ENCODE peak calls at places on chromosome 5, in five cellular contexts. One of them, this sample, is unnamed.

GRCh38 chr5:148120317-148120716 is 48.0 kb upstream of the SPINK14 start:
- DNase-seq in progenitor cell of endocrine pancreas: no peak
- DNase-seq in coronary artery: no peak
- DNase-seq in stimulated activated CD4-positive, alpha-beta T cell treated with anti-CD3 and anti-CD28 coated beads, Interleukin-1b, Interleukin-23, amount 100 ng/mL, for 48 hours: no peak
- DNase-seq in ELR: no peak
- DNase-seq in this sample: no peak

GRCh38 chr5:9869616-9870288 is 239.6 kb upstream of the TAS2R1 start:
- DNase-seq in progenitor cell of endocrine pancreas: no peak
- DNase-seq in stimulated activated CD4-positive, alpha-beta T cell treated with anti-CD3 and anti-CD28 coated beads, Interleukin-1b, Interleukin-23, amount 100 ng/mL, for 48 hours: no peak
- DNase-seq in coronary artery: no peak
- DNase-seq in ELR: peak
- DNase-seq in this sample: no peak

GRCh38 chr5:42612997-42613396 is 143.6 kb upstream of the CCDC152 start:
- DNase-seq in coronary artery: no peak
- DNase-seq in stimulated activated CD4-positive, alpha-beta T cell treated with anti-CD3 and anti-CD28 coated beads, Interleukin-1b, Interleukin-23, amount 100 ng/mL, for 48 hours: no peak
- DNase-seq in progenitor cell of endocrine pancreas: no peak
- DNase-seq in ELR: no peak
- DNase-seq in this sample: no peak

GRCh38 chr5:14669415-14669814 is 4.9 kb downstream of the OTULIN start:
- DNase-seq in ELR: no peak
- DNase-seq in coronary artery: no peak
- DNase-seq in progenitor cell of endocrine pancreas: no peak
- DNase-seq in stimulated activated CD4-positive, alpha-beta T cell treated with anti-CD3 and anti-CD28 coated beads, Interleukin-1b, Interleukin-23, amount 100 ng/mL, for 48 hours: no peak
- DNase-seq in this sample: no peak

GRCh38 chr5:120873083-120873482 is 409.0 kb downstream of the PRR16 start:
- DNase-seq in progenitor cell of endocrine pancreas: no peak
- DNase-seq in stimulated activated CD4-positive, alpha-beta T cell treated with anti-CD3 and anti-CD28 coated beads, Interleukin-1b, Interleukin-23, amount 100 ng/mL, for 48 hours: no peak
- DNase-seq in ELR: peak
- DNase-seq in coronary artery: no peak
- DNase-seq in this sample: no peak

GRCh38 chr5:56432326-56432725 is 199.2 kb upstream of the ANKRD55 start:
- DNase-seq in stimulated activated CD4-positive, alpha-beta T cell treated with anti-CD3 and anti-CD28 coated beads, Interleukin-1b, Interleukin-23, amount 100 ng/mL, for 48 hours: no peak
- DNase-seq in ELR: no peak
- DNase-seq in progenitor cell of endocrine pancreas: no peak
- DNase-seq in coronary artery: no peak
- DNase-seq in this sample: no peak

GRCh38 chr5:537621-538071 is 13.4 kb upstream of the SLC9A3 start:
- DNase-seq in coronary artery: no peak
- DNase-seq in stimulated activated CD4-positive, alpha-beta T cell treated with anti-CD3 and anti-CD28 coated beads, Interleukin-1b, Interleukin-23, amount 100 ng/mL, for 48 hours: no peak
- DNase-seq in progenitor cell of endocrine pancreas: no peak
- DNase-seq in ELR: no peak
- DNase-seq in this sample: no peak

GRCh38 chr5:54718647-54719046 is 201.1 kb downstream of the SNX18 start:
- DNase-seq in ELR: no peak
- DNase-seq in stimulated activated CD4-positive, alpha-beta T cell treated with anti-CD3 and anti-CD28 coated beads, Interleukin-1b, Interleukin-23, amount 100 ng/mL, for 48 hours: no peak
- DNase-seq in progenitor cell of endocrine pancreas: no peak
- DNase-seq in coronary artery: peak
- DNase-seq in this sample: peak

GRCh38 chr5:122142480-122142879 is 13.1 kb downstream of the ZNF474 start:
- DNase-seq in coronary artery: no peak
- DNase-seq in stimulated activated CD4-positive, alpha-beta T cell treated with anti-CD3 and anti-CD28 coated beads, Interleukin-1b, Interleukin-23, amount 100 ng/mL, for 48 hours: no peak
- DNase-seq in progenitor cell of endocrine pancreas: no peak
- DNase-seq in ELR: peak
- DNase-seq in this sample: no peak

GRCh38 chr5:131109540-131110255 is 55.4 kb downstream of the HINT1 start:
- DNase-seq in ELR: peak
- DNase-seq in coronary artery: no peak
- DNase-seq in progenitor cell of endocrine pancreas: no peak
- DNase-seq in stimulated activated CD4-positive, alpha-beta T cell treated with anti-CD3 and anti-CD28 coated beads, Interleukin-1b, Interleukin-23, amount 100 ng/mL, for 48 hours: no peak
- DNase-seq in this sample: no peak

GRCh38 chr5:95839658-95840057 is 17.1 kb upstream of the GLRX start:
- DNase-seq in ELR: no peak
- DNase-seq in progenitor cell of endocrine pancreas: no peak
- DNase-seq in stimulated activated CD4-positive, alpha-beta T cell treated with anti-CD3 and anti-CD28 coated beads, Interleukin-1b, Interleukin-23, amount 100 ng/mL, for 48 hours: no peak
- DNase-seq in coronary artery: no peak
- DNase-seq in this sample: no peak

GRCh38 chr5:27266184-27266583 is 227.8 kb upstream of the CDH9 start:
- DNase-seq in progenitor cell of endocrine pancreas: no peak
- DNase-seq in ELR: no peak
- DNase-seq in coronary artery: no peak
- DNase-seq in stimulated activated CD4-positive, alpha-beta T cell treated with anti-CD3 and anti-CD28 coated beads, Interleukin-1b, Interleukin-23, amount 100 ng/mL, for 48 hours: no peak
- DNase-seq in this sample: no peak

GRCh38 chr5:158463971-158464370 is 605.0 kb upstream of the CLINT1 start:
- DNase-seq in ELR: no peak
- DNase-seq in coronary artery: no peak
- DNase-seq in stimulated activated CD4-positive, alpha-beta T cell treated with anti-CD3 and anti-CD28 coated beads, Interleukin-1b, Interleukin-23, amount 100 ng/mL, for 48 hours: peak
- DNase-seq in progenitor cell of endocrine pancreas: no peak
- DNase-seq in this sample: no peak

GRCh38 chr5:174698156-174698555 is 26.2 kb upstream of the MSX2 start:
- DNase-seq in ELR: no peak
- DNase-seq in stimulated activated CD4-positive, alpha-beta T cell treated with anti-CD3 and anti-CD28 coated beads, Interleukin-1b, Interleukin-23, amount 100 ng/mL, for 48 hours: no peak
- DNase-seq in progenitor cell of endocrine pancreas: no peak
- DNase-seq in coronary artery: no peak
- DNase-seq in this sample: no peak

GRCh38 chr5:38258319-38259061 is at the start of gene EGFLAM:
- DNase-seq in progenitor cell of endocrine pancreas: peak
- DNase-seq in coronary artery: no peak
- DNase-seq in ELR: peak
- DNase-seq in stimulated activated CD4-positive, alpha-beta T cell treated with anti-CD3 and anti-CD28 coated beads, Interleukin-1b, Interleukin-23, amount 100 ng/mL, for 48 hours: no peak
- DNase-seq in this sample: peak

GRCh38 chr5:127758884-127759283 is 55.7 kb downstream of the CCDC192 start:
- DNase-seq in stimulated activated CD4-positive, alpha-beta T cell treated with anti-CD3 and anti-CD28 coated beads, Interleukin-1b, Interleukin-23, amount 100 ng/mL, for 48 hours: no peak
- DNase-seq in progenitor cell of endocrine pancreas: no peak
- DNase-seq in coronary artery: no peak
- DNase-seq in ELR: no peak
- DNase-seq in this sample: no peak

GRCh38 chr5:139882961-139883539 is 87.4 kb downstream of the PSD2 start:
- DNase-seq in stimulated activated CD4-positive, alpha-beta T cell treated with anti-CD3 and anti-CD28 coated beads, Interleukin-1b, Interleukin-23, amount 100 ng/mL, for 48 hours: no peak
- DNase-seq in coronary artery: no peak
- DNase-seq in ELR: no peak
- DNase-seq in progenitor cell of endocrine pancreas: no peak
- DNase-seq in this sample: no peak

GRCh38 chr5:158423623-158424200 is 564.8 kb upstream of the CLINT1 start:
- DNase-seq in ELR: no peak
- DNase-seq in progenitor cell of endocrine pancreas: no peak
- DNase-seq in coronary artery: no peak
- DNase-seq in stimulated activated CD4-positive, alpha-beta T cell treated with anti-CD3 and anti-CD28 coated beads, Interleukin-1b, Interleukin-23, amount 100 ng/mL, for 48 hours: no peak
- DNase-seq in this sample: no peak

GRCh38 chr5:152246401-152246800 is 158.7 kb downstream of the NMUR2 start:
- DNase-seq in stimulated activated CD4-positive, alpha-beta T cell treated with anti-CD3 and anti-CD28 coated beads, Interleukin-1b, Interleukin-23, amount 100 ng/mL, for 48 hours: no peak
- DNase-seq in ELR: peak
- DNase-seq in coronary artery: no peak
- DNase-seq in progenitor cell of endocrine pancreas: peak
- DNase-seq in this sample: peak

GRCh38 chr5:159511570-159511969 is 181.3 kb upstream of the IL12B start:
- DNase-seq in stimulated activated CD4-positive, alpha-beta T cell treated with anti-CD3 and anti-CD28 coated beads, Interleukin-1b, Interleukin-23, amount 100 ng/mL, for 48 hours: no peak
- DNase-seq in coronary artery: no peak
- DNase-seq in progenitor cell of endocrine pancreas: no peak
- DNase-seq in ELR: no peak
- DNase-seq in this sample: no peak

GRCh38 chr5:59793000-59793399 is 100.5 kb downstream of the PDE4D start:
- DNase-seq in coronary artery: no peak
- DNase-seq in stimulated activated CD4-positive, alpha-beta T cell treated with anti-CD3 and anti-CD28 coated beads, Interleukin-1b, Interleukin-23, amount 100 ng/mL, for 48 hours: no peak
- DNase-seq in progenitor cell of endocrine pancreas: no peak
- DNase-seq in ELR: peak
- DNase-seq in this sample: no peak

GRCh38 chr5:157618366-157618765 is 33.9 kb downstream of the SOX30 start:
- DNase-seq in coronary artery: no peak
- DNase-seq in stimulated activated CD4-positive, alpha-beta T cell treated with anti-CD3 and anti-CD28 coated beads, Interleukin-1b, Interleukin-23, amount 100 ng/mL, for 48 hours: no peak
- DNase-seq in progenitor cell of endocrine pancreas: no peak
- DNase-seq in ELR: no peak
- DNase-seq in this sample: no peak

GRCh38 chr5:94705427-94705826 is 87.0 kb downstream of the SLF1 start:
- DNase-seq in ELR: peak
- DNase-seq in coronary artery: no peak
- DNase-seq in progenitor cell of endocrine pancreas: no peak
- DNase-seq in stimulated activated CD4-positive, alpha-beta T cell treated with anti-CD3 and anti-CD28 coated beads, Interleukin-1b, Interleukin-23, amount 100 ng/mL, for 48 hours: no peak
- DNase-seq in this sample: no peak

GRCh38 chr5:55993628-55994501 is 898 bp downstream of the IL6ST start:
- DNase-seq in progenitor cell of endocrine pancreas: no peak
- DNase-seq in stimulated activated CD4-positive, alpha-beta T cell treated with anti-CD3 and anti-CD28 coated beads, Interleukin-1b, Interleukin-23, amount 100 ng/mL, for 48 hours: no peak
- DNase-seq in ELR: peak
- DNase-seq in coronary artery: no peak
- DNase-seq in this sample: no peak

This sample was measured in thyroid gland.